ENCODE peak calls at places on chromosomes 1 and 21, in seven cellular contexts. H is OCI-LY7, O is C1 segment of cervical spinal cord, V is naive B cell, K is Right ventricle myocardium superior, A is EL, X is RCC 7860. C is an unnamed sample.

GRCh38 chr1:8164670-8165069 is 138.6 kb upstream of the ERRFI1 start:
- DNase-seq in O (no peak), K (no peak), A (no peak), V (no peak), H (no peak), X (no peak), C (no peak)

GRCh38 chr1:162218975-162219374 is 149.5 kb downstream of the NOS1AP start:
- DNase-seq in K (no peak), A (no peak), V (no peak), H (no peak), O (no peak), X (no peak), C (peak)

GRCh38 chr1:208219659-208220282 is 24.4 kb downstream of the PLXNA2 start:
- DNase-seq in V (no peak), O (no peak), K (peak), H (no peak), X (peak), A (peak), C (no peak)

GRCh38 chr1:65440915-65441314 is 20.4 kb downstream of the LEPR start:
- DNase-seq in H (no peak), V (no peak), A (peak), K (no peak), X (no peak), O (no peak), C (no peak)

GRCh38 chr1:183349201-183349711 is 68.9 kb downstream of the NMNAT2 start:
- DNase-seq in X (no peak), K (no peak), A (peak), H (no peak), O (peak), V (no peak), C (peak)

GRCh38 chr1:237672748-237673147 is 218.0 kb downstream of the ZP4 start:
- DNase-seq in K (no peak), V (no peak), H (peak), O (no peak), X (peak), A (peak), C (peak)

GRCh38 chr1:183932412-183932811 is 105.1 kb downstream of the COLGALT2 start:
- DNase-seq in X (no peak), V (no peak), O (peak), A (peak), K (peak), H (no peak), C (no peak)

GRCh38 chr1:31891280-31891679 is 46.9 kb downstream of the PTP4A2 start:
- DNase-seq in X (peak), A (no peak), V (no peak), H (no peak), O (no peak), K (no peak), C (no peak)

GRCh38 chr21:26136686-26137085 is 33.9 kb downstream of the APP start:
- DNase-seq in V (no peak), K (no peak), A (no peak), H (no peak), O (no peak), X (no peak), C (no peak)